ENCODE peak calls at places on chromosome 14, in six cellular contexts. T is sciatic nerve, B is A172, L is NCI-H1694, I is GM10248, W is fibroblast of pulmonary artery. J is an unnamed sample.
A peak's percentile ranks its signal among the peaks of the same experiment; 100 is the strongest.

GRCh38 chr14:101440511-101440910 is 120.8 kb upstream of the DIO3 start:
- DNase-seq in T (no peak), B (no peak), L (no peak), I (no peak), W (no peak), J (no peak)

GRCh38 chr14:68177728-68178127 is 358.1 kb downstream of the RAD51B start:
- DNase-seq in T (no peak), B (no peak), L (no peak), I (no peak), W (no peak), J (no peak)

GRCh38 chr14:24277606-24278321 is 6.4 kb upstream of the RABGGTA start:
- DNase-seq in T (no peak), B (no peak), L (no peak), I (no peak), W (no peak), J (no peak)

GRCh38 chr14:62420853-62421252 is 624.4 kb downstream of the KCNH5 start:
- DNase-seq in T (no peak), B (no peak), L (no peak), I (no peak), W (no peak), J (peak; percentile 4)

GRCh38 chr14:104519721-104520120 is 59.8 kb upstream of the C14orf180 start:
- DNase-seq in T (peak; percentile 40), B (no peak), L (no peak), I (no peak), W (no peak), J (no peak)

GRCh38 chr14:20602583-20602982 is 11.4 kb upstream of the RNASE12 start:
- DNase-seq in T (no peak), B (no peak), L (no peak), I (no peak), W (no peak), J (no peak)

GRCh38 chr14:101665478-101666078 is 95.9 kb upstream of the PPP2R5C start:
- DNase-seq in T (no peak), B (peak; percentile 32), L (peak; percentile 72), I (peak; percentile 40), W (peak; percentile 43), J (peak; percentile 29)

GRCh38 chr14:22429546-22429945 is 159.5 kb downstream of the DAD1 start:
- DNase-seq in T (no peak), B (no peak), L (no peak), I (no peak), W (no peak), J (no peak)

GRCh38 chr14:44910826-44911225 is 50.9 kb downstream of the KLHL28 start:
- DNase-seq in T (no peak), B (no peak), L (no peak), I (no peak), W (no peak), J (no peak)

GRCh38 chr14:94111276-94112095 is 950 bp downstream of the IFI27 start:
- DNase-seq in T (peak; percentile 57), B (no peak), L (no peak), I (no peak), W (no peak), J (no peak)

GRCh38 chr14:100019156-100019882 is 45.9 kb upstream of the EVL start:
- DNase-seq in T (no peak), B (no peak), L (peak; percentile 83), I (no peak), W (peak; percentile 31), J (peak; percentile 61)

GRCh38 chr14:102363182-102363952 is 626 bp downstream of the TECPR2 start:
- DNase-seq in T (peak; percentile 71), B (peak; percentile 5), L (no peak), I (peak; percentile 32), W (peak; percentile 27), J (peak; percentile 56)

GRCh38 chr14:83975435-83976222 is 1554.3 kb upstream of the FLRT2 start:
- DNase-seq in T (no peak), B (no peak), L (no peak), I (no peak), W (peak; percentile 18), J (peak; percentile 33)

GRCh38 chr14:56147980-56148901 is 30.0 kb downstream of the PELI2 start:
- DNase-seq in T (no peak), B (no peak), L (no peak), I (no peak), W (no peak), J (no peak)